ENCODE peak calls at places on chromosomes 11 and 22, in four cellular contexts. X is endodermal cell, R is hepatocyte, Z is GM23248. S is an unnamed sample.

GRCh38 chr11:78149646-78150045 is 10.2 kb upstream of the ALG8 start:
- DNase-seq in R (peak), X (no peak), Z (peak), S (no peak)

GRCh38 chr22:19287076-19287724 is 4.3 kb downstream of the CLTCL1 start:
- DNase-seq in Z (peak), X (no peak), R (no peak), S (peak)

GRCh38 chr11:122863704-122864326 is 18.7 kb upstream of the JHY start:
- DNase-seq in Z (peak), X (peak), R (peak), S (peak)

GRCh38 chr11:118763038-118763437 is 27.9 kb downstream of the DDX6 start:
- DNase-seq in R (no peak), X (no peak), Z (no peak), S (no peak)

GRCh38 chr11:94794287-94795168 is 26.4 kb downstream of the AMOTL1 start:
- DNase-seq in R (no peak), X (no peak), Z (peak), S (no peak)

GRCh38 chr22:20972933-20973577 is 6.0 kb downstream of the AIFM3 start:
- DNase-seq in Z (no peak), R (no peak), X (no peak), S (no peak)

GRCh38 chr11:94539420-94539819 is 4.3 kb upstream of the FUT4 start:
- DNase-seq in X (no peak), R (peak), Z (no peak), S (no peak)

GRCh38 chr11:2835768-2836150 is 49.8 kb downstream of the CDKN1C start:
- DNase-seq in X (no peak), R (no peak), Z (no peak), S (no peak)

GRCh38 chr22:49240472-49240871 is 587.2 kb downstream of the BRD1 start:
- DNase-seq in R (no peak), X (no peak), Z (no peak), S (no peak)

GRCh38 chr11:95082576-95083001 is 7.1 kb upstream of the ENDOD1 start:
- DNase-seq in X (peak), Z (no peak), R (no peak), S (no peak)

GRCh38 chr22:30908051-30908461 is 60.5 kb downstream of the MORC2 start:
- DNase-seq in Z (no peak), R (no peak), X (no peak), S (no peak)

GRCh38 chr22:27731621-27732020 is 69.9 kb downstream of the MN1 start:
- DNase-seq in R (no peak), Z (no peak), X (no peak), S (no peak)

GRCh38 chr11:122202161-122202950 is 86.3 kb upstream of the BLID start:
- DNase-seq in X (no peak), Z (peak), R (peak), S (peak)

GRCh38 chr22:44452531-44453420 is 45.3 kb downstream of the RTL6 start:
- DNase-seq in Z (no peak), R (no peak), X (peak), S (no peak)

GRCh38 chr22:20219667-20220628 is 48.2 kb downstream of the RTN4R start:
- DNase-seq in X (peak), R (no peak), Z (no peak), S (peak)

GRCh38 chr11:86196924-86197323 is 47.6 kb upstream of the EED start:
- DNase-seq in Z (no peak), R (no peak), X (no peak), S (no peak)

GRCh38 chr11:80846442-80846841 is 1405.6 kb upstream of the TENM4 start:
- DNase-seq in R (no peak), X (no peak), Z (no peak), S (no peak)

GRCh38 chr11:10809373-10810199 is 860 bp upstream of the EIF4G2 start:
- DNase-seq in X (peak), Z (peak), R (no peak), S (peak)

GRCh38 chr11:6703247-6704063 is 20.3 kb upstream of the MRPL17 start:
- DNase-seq in R (peak), X (peak), Z (peak), S (peak)

GRCh38 chr22:28027453-28028448 is 108.7 kb upstream of the PITPNB start:
- DNase-seq in Z (no peak), R (no peak), X (no peak), S (no peak)

GRCh38 chr11:70104419-70104818 is 26.3 kb downstream of the ANO1 start:
- DNase-seq in X (no peak), R (peak), Z (peak), S (no peak)

GRCh38 chr11:86508604-86509471 is 134.2 kb downstream of the CCDC81 start:
- DNase-seq in Z (peak), X (no peak), R (peak), S (no peak)

GRCh38 chr11:70543611-70544010 is 145.3 kb downstream of the CTTN start:
- DNase-seq in R (no peak), X (no peak), Z (no peak), S (no peak)

GRCh38 chr11:77174559-77174958 is 46.5 kb downstream of the MYO7A start:
- DNase-seq in X (peak), R (no peak), Z (no peak), S (no peak)

GRCh38 chr11:69575296-69576068 is 65.5 kb upstream of the CCND1 start:
- DNase-seq in Z (no peak), R (no peak), X (no peak), S (no peak)

GRCh38 chr11:76769645-76770586 is 13.2 kb upstream of the TSKU start:
- DNase-seq in R (peak), X (peak), Z (peak), S (no peak)

GRCh38 chr22:49257551-49257951 is 570.1 kb downstream of the BRD1 start:
- DNase-seq in Z (no peak), X (peak), R (no peak), S (no peak)

GRCh38 chr11:116199182-116199581 is 573.6 kb downstream of the BUD13 start:
- DNase-seq in Z (no peak), X (no peak), R (no peak), S (no peak)

GRCh38 chr11:34988294-34989255 is 72.2 kb downstream of the PDHX start:
- DNase-seq in R (no peak), X (no peak), Z (peak), S (no peak)

GRCh38 chr11:11841121-11841604 is 609 bp upstream of the USP47 start:
- DNase-seq in Z (peak), X (no peak), R (peak), S (peak)

GRCh38 chr11:120632579-120632978 is 121.0 kb downstream of the GRIK4 start:
- DNase-seq in Z (peak), R (no peak), X (no peak), S (peak)

GRCh38 chr11:202490-202889 is 4.7 kb downstream of the BET1L start:
- DNase-seq in R (no peak), Z (no peak), X (peak), S (no peak)

GRCh38 chr11:88555018-88555828 is 217.7 kb upstream of the CTSC start:
- DNase-seq in R (peak), X (no peak), Z (peak), S (no peak)

GRCh38 chr22:49229483-49230193 is 598.0 kb downstream of the BRD1 start:
- DNase-seq in X (no peak), Z (no peak), R (no peak), S (no peak)

GRCh38 chr22:20246368-20247009 is 21.6 kb downstream of the RTN4R start:
- DNase-seq in X (peak), R (no peak), Z (no peak), S (peak)

GRCh38 chr11:72228229-72228843 is 3.8 kb downstream of the INPPL1 start:
- DNase-seq in Z (peak), R (peak), X (peak), S (peak)

GRCh38 chr11:119764108-119764874 is 35.3 kb upstream of the NECTIN1 start:
- DNase-seq in X (peak), R (peak), Z (peak), S (peak)

GRCh38 chr11:16790484-16791240 is 52.2 kb downstream of the C11orf58 start:
- DNase-seq in X (no peak), Z (no peak), R (no peak), S (no peak)

GRCh38 chr11:61162092-61162935 is 1.1 kb upstream of the VPS37C start:
- DNase-seq in R (peak), X (peak), Z (peak), S (peak)

DNA sequence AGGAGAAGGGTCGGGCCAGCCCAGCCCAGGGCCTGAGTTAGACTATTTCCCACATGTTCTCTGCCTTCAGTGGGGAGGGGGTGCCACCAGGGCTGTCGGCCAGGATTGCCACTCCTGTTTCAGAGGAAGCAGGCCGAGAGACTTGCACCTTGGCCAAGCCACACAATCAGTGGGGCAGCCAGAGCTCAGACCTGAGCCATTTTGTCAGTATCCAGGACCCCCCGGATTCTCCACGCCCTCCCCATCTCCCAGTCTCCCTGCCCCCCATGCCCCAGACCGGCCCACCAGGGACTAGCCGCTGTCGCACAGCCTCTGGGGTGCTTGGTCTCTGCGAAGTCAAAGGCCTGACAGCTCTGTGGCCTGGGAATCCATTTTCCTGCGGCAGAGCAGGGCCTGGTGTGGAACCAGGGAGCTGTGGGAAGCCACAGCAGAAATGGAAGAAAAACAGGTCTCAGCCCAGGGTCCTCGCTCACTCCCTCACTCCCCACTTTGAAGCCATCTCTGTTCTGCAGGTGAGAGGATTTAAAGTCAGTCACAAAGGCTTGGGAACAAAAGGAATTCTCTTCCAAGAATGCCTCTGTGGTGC is 25.5 kb upstream of the MGAT3 start:
- DNase-seq in X (no peak), Z (no peak), R (peak), S (no peak)
- H3K27ac ChIP-seq in X (no peak), Z (peak), R (no peak), S (no peak)

GRCh38 chr22:17352798-17353197 is 16.5 kb upstream of the CECR2 start:
- DNase-seq in R (no peak), X (no peak), Z (no peak), S (no peak)
- H3K27ac ChIP-seq in R (no peak), X (no peak), Z (no peak), S (no peak)

DNA sequence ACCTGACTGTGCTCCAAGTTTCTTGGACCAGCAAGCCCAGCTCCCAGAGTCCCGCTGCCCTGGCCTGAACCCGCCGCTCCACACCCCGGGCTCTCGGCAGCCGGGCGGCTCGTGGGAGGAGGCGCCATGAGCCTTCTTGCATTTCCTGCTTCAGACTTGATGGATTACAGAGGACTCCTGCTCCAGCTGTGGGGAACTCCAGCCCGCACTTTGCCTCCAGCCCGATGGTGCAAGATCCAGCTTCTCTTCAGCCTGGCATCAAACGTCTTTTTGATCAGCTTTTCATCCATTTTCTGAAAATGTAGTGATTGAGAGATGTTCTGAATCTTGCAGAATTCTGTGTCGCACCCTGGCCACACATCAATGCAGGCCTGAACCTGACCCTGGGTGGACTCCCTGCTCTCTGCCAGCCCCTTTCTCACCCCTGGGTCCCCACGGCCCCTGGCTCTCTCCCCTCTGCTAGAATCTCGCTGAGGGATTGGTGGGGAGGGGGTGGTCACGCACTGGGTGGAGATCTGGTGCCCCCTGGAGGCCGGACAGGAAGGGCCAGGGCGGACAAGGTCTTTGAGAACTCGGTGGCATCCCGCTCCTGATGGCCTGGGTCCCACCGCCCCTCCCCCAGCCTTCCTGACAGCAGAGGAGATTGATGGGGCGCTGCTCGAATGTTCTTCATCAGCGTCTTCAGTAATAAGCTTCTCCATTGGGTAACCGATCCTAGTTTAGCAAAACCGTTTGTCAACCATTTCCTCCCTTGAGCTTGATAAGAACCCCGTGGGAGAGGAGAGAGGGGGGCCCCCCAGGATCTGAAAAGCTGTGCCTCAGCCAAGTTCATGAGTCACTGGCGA is 12.1 kb upstream of the NFAM1 start:
- DNase-seq in R (peak), X (peak), Z (peak), S (peak)
- H3K27ac ChIP-seq in R (peak), X (no peak), Z (peak), S (no peak)

GRCh38 chr22:29703595-29704195 is 16.1 kb upstream of the CABP7 start:
- DNase-seq in Z (no peak), R (no peak), X (no peak), S (no peak)
- H3K27ac ChIP-seq in Z (no peak), R (no peak), X (peak), S (no peak)

DNA sequence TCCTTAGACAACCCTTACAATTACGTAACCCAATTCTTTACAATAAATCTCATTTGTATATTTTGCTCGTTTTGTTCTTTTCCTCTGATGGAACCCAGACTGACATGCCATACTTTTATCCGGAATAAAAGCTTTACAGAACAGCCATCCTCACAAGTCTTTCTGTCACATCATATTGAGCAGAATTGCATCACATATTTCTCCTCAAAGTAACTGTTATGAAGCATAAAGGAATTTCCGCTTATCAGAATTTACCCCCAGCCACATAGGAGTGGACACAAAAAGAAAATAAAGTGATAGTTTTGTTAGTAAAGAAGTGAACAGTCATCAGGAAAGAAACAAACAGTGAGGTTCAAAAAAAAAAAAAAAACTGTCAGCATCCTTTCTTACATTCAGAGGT is 539.5 kb upstream of the LUZP2 start:
- DNase-seq in R (no peak), Z (no peak), X (no peak), S (no peak)
- H3K27ac ChIP-seq in R (no peak), Z (no peak), X (no peak), S (no peak)

DNA sequence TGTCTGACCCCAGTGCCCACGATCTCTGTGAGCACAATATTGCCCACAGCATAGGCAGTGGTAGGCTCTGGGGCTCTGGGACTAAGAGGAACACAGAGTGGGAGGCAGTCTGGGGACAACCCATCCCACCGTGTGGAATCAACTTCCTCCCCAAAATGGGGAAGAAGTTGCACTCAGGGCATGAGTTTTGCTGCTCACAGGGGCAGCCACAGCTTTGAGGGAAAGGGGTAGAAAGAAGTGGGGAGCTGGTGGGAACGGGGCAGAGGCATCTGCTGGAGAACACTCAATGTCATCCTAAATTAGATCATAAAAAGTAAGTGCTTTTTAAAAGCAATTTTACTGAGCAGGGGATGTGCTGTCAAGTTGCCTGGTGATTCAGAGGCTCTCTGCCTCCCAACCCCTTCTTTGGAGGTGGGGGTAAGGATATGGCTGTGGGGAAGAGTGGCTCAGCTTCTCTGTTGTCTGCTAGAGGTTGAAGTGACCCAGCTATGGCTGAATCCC is 233.8 kb upstream of the NCAM1 start:
- DNase-seq in R (no peak), Z (no peak), X (no peak), S (no peak)
- H3K27ac ChIP-seq in R (no peak), Z (no peak), X (no peak), S (no peak)

GRCh38 chr11:32500001-32500400 is 64.7 kb upstream of the WT1 start:
- DNase-seq in Z (no peak), X (peak), R (no peak), S (no peak)

GRCh38 chr11:32494629-32495028 is 59.3 kb upstream of the WT1 start:
- DNase-seq in R (no peak), Z (no peak), X (no peak), S (no peak)

DNA sequence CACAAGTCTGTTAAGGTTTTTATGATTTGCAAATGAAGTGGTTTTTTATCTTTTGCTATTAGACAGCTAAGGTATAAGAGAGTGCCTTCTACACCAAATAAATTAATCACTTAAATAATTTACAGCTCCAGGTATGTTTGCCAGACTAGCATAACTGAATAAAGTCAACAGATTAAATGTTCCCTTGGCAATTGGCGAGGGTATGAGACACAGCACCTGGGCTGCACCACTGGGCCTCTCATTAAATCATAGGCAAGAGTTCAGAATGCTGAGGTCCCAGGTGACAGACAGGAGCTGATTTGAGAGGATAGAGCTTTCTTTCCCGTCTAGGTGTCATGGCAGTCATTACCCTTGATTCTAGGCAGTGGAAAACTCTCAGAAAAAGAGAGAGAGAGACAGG is 62.6 kb upstream of the WT1 start:
- DNase-seq in R (no peak), X (no peak), Z (no peak), S (no peak)
- H3K27ac ChIP-seq in R (no peak), X (no peak), Z (no peak), S (no peak)

GRCh38 chr11:75189911-75190310 is 39.0 kb downstream of the SLCO2B1 start:
- DNase-seq in R (no peak), Z (peak), X (peak), S (no peak)
- H3K27ac ChIP-seq in R (no peak), Z (no peak), X (no peak), S (no peak)